ENCODE peak calls at places on chromosome 2, in six cellular contexts. One of them, this sample, is unnamed.

GRCh38 chr2:16008331-16008850 is 68.0 kb downstream of the MYCN start:
- DNase-seq in body of pancreas: no peak
- DNase-seq in GM12891: no peak
- DNase-seq in NCI-H510A: no peak
- DNase-seq in NCI-H774: no peak
- DNase-seq in hippocampal formation: no peak
- DNase-seq in this sample: no peak

GRCh38 chr2:18991177-18992168 is 366.9 kb downstream of the OSR1 start:
- DNase-seq in body of pancreas: peak; percentile 85
- DNase-seq in GM12891: no peak
- DNase-seq in NCI-H510A: peak; percentile 62
- DNase-seq in NCI-H774: peak; percentile 41
- DNase-seq in hippocampal formation: peak; percentile 4
- DNase-seq in this sample: peak; percentile 98

GRCh38 chr2:10166489-10167295 is 44.2 kb downstream of the RRM2 start:
- DNase-seq in body of pancreas: no peak
- DNase-seq in GM12891: no peak
- DNase-seq in NCI-H510A: peak; percentile 26
- DNase-seq in NCI-H774: peak; percentile 21
- DNase-seq in hippocampal formation: no peak
- DNase-seq in this sample: no peak

GRCh38 chr2:8252997-8253694 is 428.7 kb upstream of the ID2 start:
- DNase-seq in body of pancreas: no peak
- DNase-seq in GM12891: no peak
- DNase-seq in NCI-H510A: peak; percentile 92
- DNase-seq in NCI-H774: peak; percentile 10
- DNase-seq in hippocampal formation: no peak
- DNase-seq in this sample: no peak

GRCh38 chr2:35454966-35455638 is 900.5 kb upstream of the CRIM1 start:
- DNase-seq in body of pancreas: no peak
- DNase-seq in GM12891: no peak
- DNase-seq in NCI-H510A: no peak
- DNase-seq in NCI-H774: no peak
- DNase-seq in hippocampal formation: no peak
- DNase-seq in this sample: no peak

GRCh38 chr2:128413718-128414341 is 95.2 kb upstream of the HS6ST1 start:
- DNase-seq in body of pancreas: peak; percentile 5
- DNase-seq in GM12891: no peak
- DNase-seq in NCI-H510A: no peak
- DNase-seq in NCI-H774: no peak
- DNase-seq in hippocampal formation: no peak
- DNase-seq in this sample: no peak

GRCh38 chr2:241868661-241869081 is 858 bp upstream of the RTP5 start:
- DNase-seq in body of pancreas: no peak
- DNase-seq in GM12891: no peak
- DNase-seq in NCI-H510A: no peak
- DNase-seq in NCI-H774: no peak
- DNase-seq in hippocampal formation: no peak
- DNase-seq in this sample: peak; percentile 22

GRCh38 chr2:50006327-50006726 is 852.0 kb upstream of the FSHR start:
- DNase-seq in body of pancreas: no peak
- DNase-seq in GM12891: no peak
- DNase-seq in NCI-H510A: no peak
- DNase-seq in NCI-H774: no peak
- DNase-seq in hippocampal formation: no peak
- DNase-seq in this sample: no peak

GRCh38 chr2:119071476-119071875 is 87.1 kb downstream of the C1QL2 start:
- DNase-seq in body of pancreas: no peak
- DNase-seq in GM12891: no peak
- DNase-seq in NCI-H510A: no peak
- DNase-seq in NCI-H774: no peak
- DNase-seq in hippocampal formation: no peak
- DNase-seq in this sample: no peak

GRCh38 chr2:74199871-74200305 is 1.5 kb downstream of the MTHFD2 start:
- DNase-seq in body of pancreas: no peak
- DNase-seq in GM12891: no peak
- DNase-seq in NCI-H510A: no peak
- DNase-seq in NCI-H774: no peak
- DNase-seq in hippocampal formation: no peak
- DNase-seq in this sample: peak; percentile 4

GRCh38 chr2:120654383-120655134 is 81.1 kb upstream of the GLI2 start:
- DNase-seq in body of pancreas: no peak
- DNase-seq in GM12891: no peak
- DNase-seq in NCI-H510A: no peak
- DNase-seq in NCI-H774: no peak
- DNase-seq in hippocampal formation: no peak
- DNase-seq in this sample: no peak

GRCh38 chr2:108906403-108907077 is 82.5 kb downstream of the EDAR start:
- DNase-seq in body of pancreas: no peak
- DNase-seq in GM12891: no peak
- DNase-seq in NCI-H510A: no peak
- DNase-seq in NCI-H774: no peak
- DNase-seq in hippocampal formation: no peak
- DNase-seq in this sample: no peak

GRCh38 chr2:96117701-96118588 is 1.6 kb upstream of the ADRA2B start:
- DNase-seq in body of pancreas: no peak
- DNase-seq in GM12891: no peak
- DNase-seq in NCI-H510A: no peak
- DNase-seq in NCI-H774: no peak
- DNase-seq in hippocampal formation: no peak
- DNase-seq in this sample: no peak

GRCh38 chr2:136126021-136126420 is 8.1 kb upstream of the CXCR4 start:
- DNase-seq in body of pancreas: no peak
- DNase-seq in GM12891: no peak
- DNase-seq in NCI-H510A: no peak
- DNase-seq in NCI-H774: no peak
- DNase-seq in hippocampal formation: no peak
- DNase-seq in this sample: no peak

GRCh38 chr2:3236300-3236699 is 141.3 kb downstream of the EIPR1 start:
- DNase-seq in body of pancreas: no peak
- DNase-seq in GM12891: no peak
- DNase-seq in NCI-H510A: no peak
- DNase-seq in NCI-H774: no peak
- DNase-seq in hippocampal formation: no peak
- DNase-seq in this sample: no peak

GRCh38 chr2:202015035-202015345 is 18.7 kb upstream of the FZD7 start:
- DNase-seq in body of pancreas: no peak
- DNase-seq in GM12891: no peak
- DNase-seq in NCI-H510A: no peak
- DNase-seq in NCI-H774: no peak
- DNase-seq in hippocampal formation: no peak
- DNase-seq in this sample: no peak

GRCh38 chr2:39587168-39587567 is 78.5 kb upstream of the TMEM178A start:
- DNase-seq in body of pancreas: no peak
- DNase-seq in GM12891: no peak
- DNase-seq in NCI-H510A: no peak
- DNase-seq in NCI-H774: no peak
- DNase-seq in hippocampal formation: no peak
- DNase-seq in this sample: no peak